ENCODE peak calls at places on chromosomes 12 and 14, in seven cellular contexts. One of them, this sample, is unnamed.

GRCh38 chr14:91294153-91294552 is 49.6 kb upstream of the GPR68 start:
- DNase-seq in GM12878: no peak
- DNase-seq in GM12891: no peak
- DNase-seq in SK-N-SH: no peak
- DNase-seq in GM12892: no peak
- DNase-seq in H1: no peak
- DNase-seq in K562: no peak
- DNase-seq in this sample: no peak

GRCh38 chr14:77864085-77864484 is 64.2 kb downstream of the ADCK1 start:
- DNase-seq in H1: no peak
- DNase-seq in SK-N-SH: no peak
- DNase-seq in GM12878: no peak
- DNase-seq in K562: peak; percentile 30
- DNase-seq in GM12892: no peak
- DNase-seq in GM12891: no peak
- DNase-seq in this sample: no peak

GRCh38 chr14:74890262-74890661 is 8.5 kb downstream of the DLST start:
- DNase-seq in H1: no peak
- DNase-seq in GM12892: no peak
- DNase-seq in SK-N-SH: no peak
- DNase-seq in GM12891: no peak
- DNase-seq in K562: no peak
- DNase-seq in GM12878: no peak
- DNase-seq in this sample: no peak

GRCh38 chr14:91249841-91250616 is 5.5 kb upstream of the GPR68 start:
- DNase-seq in K562: peak; percentile 39
- DNase-seq in H1: no peak
- DNase-seq in SK-N-SH: peak; percentile 88
- DNase-seq in GM12892: peak; percentile 58
- DNase-seq in GM12878: peak; percentile 90
- DNase-seq in GM12891: peak; percentile 64
- DNase-seq in this sample: peak; percentile 41

GRCh38 chr14:69879175-69880047 is at the start of gene SMOC1:
- DNase-seq in SK-N-SH: peak; percentile 87
- DNase-seq in GM12891: peak; percentile 35
- DNase-seq in GM12878: no peak
- DNase-seq in GM12892: peak; percentile 54
- DNase-seq in K562: no peak
- DNase-seq in H1: peak; percentile 88
- DNase-seq in this sample: peak; percentile 84

GRCh38 chr12:106246891-106247730 is 709 bp downstream of the CKAP4 start:
- DNase-seq in GM12891: peak; percentile 53
- DNase-seq in K562: peak; percentile 29
- DNase-seq in SK-N-SH: peak; percentile 81
- DNase-seq in GM12892: peak; percentile 60
- DNase-seq in GM12878: no peak
- DNase-seq in H1: peak; percentile 63
- DNase-seq in this sample: no peak

GRCh38 chr12:52605542-52605941 is 4.3 kb upstream of the KRT72 start:
- DNase-seq in K562: no peak
- DNase-seq in SK-N-SH: no peak
- DNase-seq in H1: peak; percentile 13
- DNase-seq in GM12892: no peak
- DNase-seq in GM12891: no peak
- DNase-seq in GM12878: no peak
- DNase-seq in this sample: no peak

GRCh38 chr12:61504396-61505115 is 755.6 kb upstream of the USP15 start:
- DNase-seq in SK-N-SH: no peak
- DNase-seq in GM12891: no peak
- DNase-seq in GM12892: no peak
- DNase-seq in H1: no peak
- DNase-seq in GM12878: no peak
- DNase-seq in K562: no peak
- DNase-seq in this sample: no peak

GRCh38 chr12:49789992-49790391 is 38.2 kb downstream of the NCKAP5L start:
- DNase-seq in H1: no peak
- DNase-seq in GM12891: no peak
- DNase-seq in K562: no peak
- DNase-seq in GM12878: no peak
- DNase-seq in GM12892: no peak
- DNase-seq in SK-N-SH: no peak
- DNase-seq in this sample: peak; percentile 37

GRCh38 chr12:46661161-46661845 is 164.5 kb downstream of the SLC38A4 start:
- DNase-seq in SK-N-SH: peak; percentile 39
- DNase-seq in H1: no peak
- DNase-seq in GM12878: peak; percentile 48
- DNase-seq in GM12892: no peak
- DNase-seq in K562: peak; percentile 67
- DNase-seq in GM12891: peak; percentile 16
- DNase-seq in this sample: peak; percentile 77

GRCh38 chr12:105204916-105205315 is 31.1 kb downstream of the APPL2 start:
- DNase-seq in GM12891: no peak
- DNase-seq in GM12892: no peak
- DNase-seq in H1: no peak
- DNase-seq in SK-N-SH: no peak
- DNase-seq in K562: no peak
- DNase-seq in GM12878: no peak
- DNase-seq in this sample: no peak

DNA sequence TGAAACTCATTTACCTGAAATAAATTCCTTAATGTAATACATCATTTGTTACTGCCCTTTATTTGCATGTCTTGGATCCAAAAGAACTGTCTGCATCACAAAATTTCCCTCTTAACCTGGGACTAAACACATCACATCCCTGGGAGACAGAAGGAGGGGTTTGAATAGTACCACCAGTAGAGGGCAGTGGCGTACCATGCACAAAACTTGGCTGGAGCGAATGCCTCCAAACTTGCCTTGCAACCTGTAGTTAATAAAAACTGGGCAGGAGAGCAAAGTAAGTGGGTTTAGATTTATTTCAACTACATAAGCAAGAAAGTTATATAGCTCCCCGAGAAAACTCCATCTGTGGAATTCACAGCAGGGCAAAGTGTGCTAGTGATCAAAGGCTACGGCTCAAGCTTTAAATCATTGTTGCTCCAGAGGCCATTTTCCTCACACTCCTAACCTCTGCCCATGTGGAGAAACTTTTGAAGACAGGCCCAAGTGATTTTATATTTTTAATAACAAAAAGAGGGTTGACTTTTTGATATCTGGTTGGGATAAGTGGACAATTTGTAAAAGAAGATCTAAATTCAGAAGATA is 1176.7 kb upstream of the SEL1L start:
- DNase-seq in K562: peak; percentile 46
- DNase-seq in GM12892: peak; percentile 1
- DNase-seq in GM12878: peak; percentile 8
- DNase-seq in SK-N-SH: peak; percentile 38
- DNase-seq in GM12891: peak; percentile 8
- DNase-seq in H1: peak; percentile 86
- DNase-seq in this sample: peak; percentile 26
- TF ChIP-seq TAF1 in K562: no peak
- TF ChIP-seq TAF1 in GM12892: no peak
- TF ChIP-seq TAF1 in GM12878: no peak
- TF ChIP-seq TAF1 in SK-N-SH: no peak
- TF ChIP-seq TAF1 in GM12891: no peak
- TF ChIP-seq TAF1 in H1: no peak
- TF ChIP-seq TAF1 in this sample: no peak

GRCh38 chr14:104085032-104085888 is at the start of gene ASPG:
- DNase-seq in SK-N-SH: peak; percentile 50
- DNase-seq in GM12891: peak; percentile 39
- DNase-seq in GM12892: peak; percentile 49
- DNase-seq in H1: peak; percentile 61
- DNase-seq in GM12878: no peak
- DNase-seq in K562: peak; percentile 11
- DNase-seq in this sample: no peak
- TF ChIP-seq TAF1 in SK-N-SH: no peak
- TF ChIP-seq TAF1 in GM12891: no peak
- TF ChIP-seq TAF1 in GM12892: no peak
- TF ChIP-seq TAF1 in H1: peak; percentile 24
- TF ChIP-seq TAF1 in GM12878: no peak
- TF ChIP-seq TAF1 in K562: no peak
- TF ChIP-seq TAF1 in this sample: no peak

GRCh38 chr12:94805749-94806148 is 155.4 kb upstream of the TMCC3 start:
- DNase-seq in H1: no peak
- DNase-seq in GM12878: no peak
- DNase-seq in K562: no peak
- DNase-seq in GM12892: no peak
- DNase-seq in SK-N-SH: no peak
- DNase-seq in GM12891: no peak
- DNase-seq in this sample: no peak
- TF ChIP-seq TAF1 in H1: no peak
- TF ChIP-seq TAF1 in GM12878: no peak
- TF ChIP-seq TAF1 in K562: no peak
- TF ChIP-seq TAF1 in GM12892: no peak
- TF ChIP-seq TAF1 in SK-N-SH: no peak
- TF ChIP-seq TAF1 in GM12891: no peak
- TF ChIP-seq TAF1 in this sample: no peak

GRCh38 chr14:22320353-22320733 is 268.7 kb downstream of the DAD1 start:
- DNase-seq in GM12892: no peak
- DNase-seq in SK-N-SH: no peak
- DNase-seq in GM12891: no peak
- DNase-seq in GM12878: no peak
- DNase-seq in K562: no peak
- DNase-seq in H1: no peak
- DNase-seq in this sample: no peak

GRCh38 chr14:22318951-22319350 is 270.1 kb downstream of the DAD1 start:
- DNase-seq in GM12891: no peak
- DNase-seq in K562: no peak
- DNase-seq in SK-N-SH: no peak
- DNase-seq in GM12878: no peak
- DNase-seq in H1: no peak
- DNase-seq in GM12892: no peak
- DNase-seq in this sample: no peak

GRCh38 chr14:22316473-22316872 is 272.6 kb downstream of the DAD1 start:
- DNase-seq in GM12878: no peak
- DNase-seq in H1: no peak
- DNase-seq in GM12892: no peak
- DNase-seq in K562: no peak
- DNase-seq in SK-N-SH: no peak
- DNase-seq in GM12891: no peak
- DNase-seq in this sample: no peak

GRCh38 chr14:22315336-22315735 is 273.7 kb downstream of the DAD1 start:
- DNase-seq in H1: no peak
- DNase-seq in GM12878: no peak
- DNase-seq in GM12891: no peak
- DNase-seq in K562: no peak
- DNase-seq in GM12892: no peak
- DNase-seq in SK-N-SH: no peak
- DNase-seq in this sample: no peak

DNA sequence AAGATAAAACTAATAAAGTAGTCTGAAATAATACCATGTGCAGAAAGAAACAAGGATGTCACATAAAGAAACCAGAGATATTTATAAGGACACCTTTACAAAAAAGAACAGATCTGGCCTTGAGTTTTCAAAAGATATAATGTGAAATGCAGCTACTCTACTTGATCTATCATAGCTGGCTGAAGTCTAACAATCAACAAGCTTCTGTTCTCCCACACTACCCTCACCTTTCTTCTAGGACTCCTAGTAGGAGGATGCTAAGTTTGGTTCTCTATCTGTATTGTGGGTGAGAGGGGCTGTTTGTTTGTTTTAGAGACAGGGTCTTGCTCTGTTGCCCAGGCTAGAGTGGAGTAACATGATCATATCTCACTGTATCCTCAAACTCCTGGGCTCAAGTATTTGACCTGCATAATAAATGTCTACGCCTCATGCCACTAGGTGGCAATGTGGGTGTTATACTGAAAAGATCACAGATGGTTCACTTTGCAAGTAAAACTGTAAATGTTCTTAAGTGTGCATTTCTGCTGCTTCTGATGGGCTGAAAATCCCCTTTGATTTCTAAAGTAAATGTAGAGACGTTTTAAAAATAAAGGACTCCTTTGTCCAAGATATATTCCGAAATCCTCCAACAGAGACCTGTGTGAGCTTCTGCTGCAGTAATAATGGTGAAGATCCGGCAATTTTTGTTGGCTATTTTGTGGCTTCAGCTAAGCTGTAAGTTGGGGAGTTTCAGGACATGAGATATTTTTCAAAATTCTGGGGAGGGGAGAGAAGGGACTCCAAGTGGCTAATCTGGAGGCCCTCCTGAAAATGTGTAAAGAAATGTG is 269.3 kb downstream of the DAD1 start:
- DNase-seq in SK-N-SH: peak; percentile 30
- DNase-seq in K562: peak; percentile 53
- DNase-seq in GM12891: no peak
- DNase-seq in GM12892: no peak
- DNase-seq in GM12878: peak; percentile 42
- DNase-seq in H1: no peak
- DNase-seq in this sample: peak; percentile 80
- TF ChIP-seq TAF1 in SK-N-SH: no peak
- TF ChIP-seq TAF1 in K562: no peak
- TF ChIP-seq TAF1 in GM12891: no peak
- TF ChIP-seq TAF1 in GM12892: no peak
- TF ChIP-seq TAF1 in GM12878: no peak
- TF ChIP-seq TAF1 in H1: no peak
- TF ChIP-seq TAF1 in this sample: no peak

GRCh38 chr12:85835417-85835809 is 796 bp downstream of the RASSF9 start:
- DNase-seq in K562: no peak
- DNase-seq in GM12892: no peak
- DNase-seq in H1: no peak
- DNase-seq in SK-N-SH: no peak
- DNase-seq in GM12878: no peak
- DNase-seq in GM12891: no peak
- DNase-seq in this sample: no peak
- TF ChIP-seq TAF1 in K562: no peak
- TF ChIP-seq TAF1 in GM12892: no peak
- TF ChIP-seq TAF1 in H1: no peak
- TF ChIP-seq TAF1 in SK-N-SH: no peak
- TF ChIP-seq TAF1 in GM12878: no peak
- TF ChIP-seq TAF1 in GM12891: no peak
- TF ChIP-seq TAF1 in this sample: no peak